ENCODE peak calls at places on chromosomes 2 and 18, in four cellular contexts. B, Y, M and R are unnamed samples.

GRCh38 chr2:84132371-84132770 is 326.7 kb downstream of the SUCLG1 start:
- DNase-seq in B (no peak), M (no peak), Y (no peak), R (no peak)

GRCh38 chr2:109230980-109231420 is 102.0 kb downstream of the SH3RF3 start:
- DNase-seq in B (no peak), M (no peak), Y (no peak), R (no peak)

GRCh38 chr18:79458131-79458838 is 62.6 kb downstream of the NFATC1 start:
- DNase-seq in M (no peak), Y (peak), B (no peak), R (peak)

GRCh38 chr2:201955702-201956141 is 77.9 kb upstream of the FZD7 start:
- DNase-seq in B (no peak), Y (no peak), M (no peak), R (no peak)

GRCh38 chr2:86254576-86255538 is 55.6 kb downstream of the MRPL35 start:
- DNase-seq in M (no peak), Y (peak), B (no peak), R (no peak)

GRCh38 chr18:59109375-59109774 is 30.3 kb upstream of the SEC11C start:
- DNase-seq in Y (no peak), B (no peak), M (no peak), R (no peak)

GRCh38 chr2:46574457-46575354 is 95.3 kb downstream of the TMEM247 start:
- DNase-seq in Y (no peak), B (no peak), M (no peak), R (no peak)

GRCh38 chr2:181308731-181309130 is 148.5 kb upstream of the ITGA4 start:
- DNase-seq in Y (no peak), M (no peak), B (no peak), R (no peak)

GRCh38 chr2:216687646-216688045 is 7.7 kb downstream of the IGFBP5 start:
- DNase-seq in Y (peak), M (peak), B (peak), R (peak)

GRCh38 chr2:72144746-72145657 is 2.7 kb downstream of the CYP26B1 start:
- DNase-seq in B (peak), Y (peak), M (no peak), R (peak)

GRCh38 chr18:79401494-79402208 is 5.9 kb downstream of the NFATC1 start:
- DNase-seq in M (no peak), Y (no peak), B (no peak), R (no peak)

GRCh38 chr2:74006424-74006823 is 21.7 kb downstream of the TET3 start:
- DNase-seq in Y (no peak), M (no peak), B (no peak), R (no peak)

GRCh38 chr2:127217470-127218325 is 2.4 kb downstream of the CYP27C1 start:
- DNase-seq in B (no peak), M (no peak), Y (peak), R (no peak)

GRCh38 chr18:652131-652530 is 5.3 kb upstream of the TYMS start:
- DNase-seq in B (no peak), Y (no peak), M (no peak), R (peak)

GRCh38 chr18:61870151-61870550 is 22.7 kb downstream of the RNF152 start:
- DNase-seq in B (no peak), Y (no peak), M (no peak), R (no peak)

GRCh38 chr2:95307878-95308277 is 10.7 kb downstream of the KCNIP3 start:
- DNase-seq in Y (no peak), M (no peak), B (no peak), R (no peak)

GRCh38 chr2:192414794-192415193 is 220.1 kb upstream of the TMEFF2 start:
- DNase-seq in B (no peak), M (no peak), Y (no peak), R (no peak)

GRCh38 chr2:65416945-65417344 is 15.5 kb downstream of the SPRED2 start:
- DNase-seq in B (no peak), M (no peak), Y (no peak), R (no peak)

GRCh38 chr2:192194866-192195547 is at the start of gene TMEFF2:
- DNase-seq in B (peak), Y (peak), M (peak), R (peak)

GRCh38 chr18:57581301-57581934 is 5.1 kb downstream of the FECH start:
- DNase-seq in M (no peak), Y (no peak), B (no peak), R (no peak)

GRCh38 chr2:45806563-45807358 is 155.3 kb downstream of the PRKCE start:
- DNase-seq in M (no peak), Y (no peak), B (no peak), R (no peak)

GRCh38 chr18:46366977-46367376 is 262.8 kb downstream of the HAUS1 start:
- DNase-seq in B (no peak), Y (no peak), M (no peak), R (no peak)

GRCh38 chr2:42013409-42013808 is 34.4 kb upstream of the PKDCC start:
- DNase-seq in M (no peak), B (no peak), Y (peak), R (no peak)

GRCh38 chr2:121722479-121722878 is 14.2 kb downstream of the NIFK start:
- DNase-seq in M (no peak), Y (peak), B (no peak), R (no peak)

GRCh38 chr2:129645335-129645734 is 334.1 kb upstream of the RAB6C start:
- DNase-seq in Y (no peak), M (no peak), B (no peak), R (no peak)
- TF ChIP-seq EP300 in Y (no peak), M (no peak), B (no peak), R (no peak)

GRCh38 chr2:233414777-233415570 is 60.7 kb downstream of the DGKD start:
- DNase-seq in B (peak), M (no peak), Y (peak), R (no peak)
- TF ChIP-seq MAFK in B (no peak), M (no peak), Y (peak), R (no peak)

DNA sequence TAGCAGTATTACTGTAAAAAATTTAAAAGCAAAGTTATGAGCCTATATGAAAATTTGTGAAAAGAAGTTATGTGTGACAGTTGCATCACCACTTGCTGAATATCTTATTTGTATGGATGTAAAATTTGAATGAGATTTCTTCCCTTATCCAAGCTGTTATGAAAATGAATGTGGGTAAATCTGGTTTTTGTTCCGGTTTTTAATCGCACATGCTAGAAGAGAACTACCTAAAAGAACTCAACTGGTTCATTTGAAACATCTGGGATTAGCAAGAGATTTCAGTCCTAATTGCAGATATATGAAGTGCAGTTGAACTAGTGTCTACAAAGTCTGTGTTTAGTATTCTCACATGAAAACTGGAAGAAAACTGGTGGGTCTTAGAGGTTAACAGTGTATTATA is 467.1 kb upstream of the SPHKAP start:
- DNase-seq in B (no peak), Y (no peak), M (no peak), R (no peak)
- TF ChIP-seq EP300 in B (no peak), Y (no peak), M (no peak), R (no peak)

DNA sequence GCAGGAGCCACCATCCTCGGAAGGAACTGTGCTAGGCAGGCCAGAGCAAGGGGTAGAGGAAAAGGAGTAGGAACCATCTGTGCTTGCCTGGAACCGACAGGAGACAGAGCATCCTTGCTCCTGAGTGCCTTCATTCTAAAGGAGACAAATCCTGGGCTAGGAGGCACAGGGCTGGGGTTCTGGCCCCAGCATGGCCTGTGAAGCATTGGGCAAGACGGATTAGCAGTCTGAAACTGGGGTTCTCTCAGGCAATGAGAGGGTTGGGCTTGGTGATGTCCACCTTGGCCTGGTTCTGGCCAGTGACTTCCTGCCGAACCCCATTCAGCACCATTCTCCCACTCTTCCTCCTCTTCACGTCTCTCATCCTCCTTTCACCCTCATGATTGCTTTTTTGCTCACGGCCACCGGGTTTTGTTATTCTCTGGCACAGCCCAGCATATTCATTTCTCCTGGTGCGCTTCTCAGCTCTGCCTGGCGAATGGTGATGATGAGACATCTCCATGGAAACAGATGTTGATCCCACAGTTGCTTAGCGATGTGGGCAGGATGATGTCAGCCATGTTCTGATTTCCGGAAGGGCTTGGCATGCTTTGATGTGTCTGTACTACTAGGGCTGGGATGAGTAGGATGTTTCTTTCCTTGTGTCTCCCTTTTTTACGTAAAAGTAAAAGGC is 127.7 kb downstream of the CAPN13 start:
- DNase-seq in Y (peak), B (peak), M (no peak), R (no peak)
- TF ChIP-seq MAFK in Y (no peak), B (no peak), M (no peak), R (no peak)

GRCh38 chr2:38199129-38199528 is 123.2 kb upstream of the CYP1B1 start:
- DNase-seq in B (no peak), M (no peak), Y (no peak), R (no peak)

GRCh38 chr2:38201784-38202183 is 125.8 kb upstream of the CYP1B1 start:
- DNase-seq in B (no peak), Y (no peak), M (no peak), R (no peak)

GRCh38 chr2:38203455-38203810 is 127.5 kb upstream of the CYP1B1 start:
- DNase-seq in Y (no peak), M (no peak), B (no peak), R (no peak)

GRCh38 chr2:38202713-38203454 is 126.9 kb upstream of the CYP1B1 start:
- DNase-seq in Y (no peak), M (no peak), B (no peak), R (no peak)

DNA sequence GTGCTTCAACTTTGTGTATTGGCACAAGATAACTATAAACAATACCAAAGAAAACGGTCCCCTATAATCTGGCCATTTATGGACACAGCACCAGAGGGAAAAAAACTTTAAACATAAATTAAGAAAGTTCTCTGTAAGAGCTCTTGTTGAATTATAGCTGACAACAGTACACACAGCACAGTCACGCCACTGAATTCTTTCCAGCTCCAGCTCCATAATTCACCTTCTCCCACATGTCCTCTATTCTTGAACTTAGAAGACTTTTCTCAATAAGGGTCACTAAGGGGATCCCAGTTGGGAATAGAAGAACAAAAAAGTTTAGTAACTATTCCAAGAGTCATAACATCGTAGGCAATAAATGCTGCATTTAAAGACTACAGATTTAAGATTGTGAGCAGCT is 124.6 kb upstream of the CYP1B1 start:
- DNase-seq in M (no peak), B (no peak), Y (no peak), R (no peak)
- TF ChIP-seq EP300 in M (no peak), B (no peak), Y (no peak), R (no peak)